ENCODE peak calls at places on chromosomes 5 and 9, in nine cellular contexts. T is neural progenitor cell, B is GM23338, J is body of pancreas, D is neural crest cell, W is astrocyte of the spinal cord, O is foreskin fibroblast, X is left ventricle myocardium inferior, K is astrocyte of the cerebellum. U is an unnamed sample.
A peak's percentile ranks its signal among the peaks of the same experiment; 100 is the strongest.

GRCh38 chr9:20623748-20624124 is 1.4 kb upstream of the MLLT3 start:
- DNase-seq in K (no peak), B (no peak), J (no peak), O (peak; percentile 14), X (no peak), W (no peak), D (no peak), T (peak; percentile 21), U (no peak)

GRCh38 chr5:64767959-64768357 is 533 bp downstream of the SREK1IP1 start:
- DNase-seq in B (peak; percentile 57), D (peak; percentile 16), W (peak; percentile 56), K (no peak), X (no peak), J (peak; percentile 17), O (no peak), T (peak; percentile 32), U (no peak)

GRCh38 chr5:131206772-131207171 is 36.0 kb downstream of the LYRM7 start:
- DNase-seq in X (no peak), O (no peak), K (no peak), T (no peak), W (no peak), J (no peak), B (no peak), D (no peak), U (no peak)

GRCh38 chr5:171355302-171355724 is 32.3 kb upstream of the NPM1 start:
- DNase-seq in W (no peak), D (no peak), T (no peak), X (no peak), K (no peak), J (no peak), O (no peak), B (no peak), U (no peak)

GRCh38 chr5:125478599-125478998 is 732.2 kb upstream of the ZNF608 start:
- DNase-seq in B (no peak), W (no peak), O (no peak), T (no peak), X (no peak), D (no peak), K (no peak), J (no peak), U (no peak)

GRCh38 chr9:113868501-113868900 is 7.6 kb upstream of the ZNF618 start:
- DNase-seq in T (no peak), O (no peak), J (no peak), W (no peak), B (no peak), X (no peak), D (no peak), K (peak; percentile 67), U (no peak)

GRCh38 chr9:27387722-27388121 is 90.8 kb upstream of the EQTN start:
- DNase-seq in K (no peak), B (peak; percentile 30), O (no peak), D (no peak), T (no peak), W (no peak), X (no peak), J (no peak), U (no peak)

GRCh38 chr9:121699271-121700164 is 48.1 kb downstream of the DAB2IP start:
- DNase-seq in T (peak; percentile 43), J (peak; percentile 59), K (peak; percentile 37), W (peak; percentile 52), X (peak; percentile 77), O (peak; percentile 77), B (peak; percentile 73), D (peak; percentile 40), U (no peak)

GRCh38 chr5:2207966-2208544 is 325.3 kb upstream of the IRX4 start:
- DNase-seq in T (peak; percentile 87), O (no peak), B (peak; percentile 74), W (no peak), D (peak; percentile 58), K (no peak), X (no peak), J (peak; percentile 45), U (no peak)

GRCh38 chr5:96433066-96433447 is at the start of gene PCSK1:
- DNase-seq in K (no peak), X (no peak), B (peak; percentile 64), T (peak; percentile 70), O (peak; percentile 18), D (peak; percentile 11), J (peak; percentile 20), W (no peak), U (no peak)

GRCh38 chr5:94645053-94645452 is 26.6 kb downstream of the SLF1 start:
- DNase-seq in K (no peak), J (no peak), W (no peak), T (no peak), X (no peak), O (no peak), D (no peak), B (no peak), U (no peak)

GRCh38 chr5:168165221-168165965 is 126.1 kb upstream of the WWC1 start:
- DNase-seq in B (peak; percentile 77), T (peak; percentile 69), X (no peak), W (peak; percentile 37), D (no peak), K (peak; percentile 84), J (peak; percentile 25), O (no peak), U (no peak)

GRCh38 chr9:83706703-83707517 is 848 bp downstream of the UBQLN1 start:
- DNase-seq in O (peak; percentile 30), X (peak; percentile 30), B (peak; percentile 84), J (peak; percentile 44), D (peak; percentile 59), W (peak; percentile 34), T (peak; percentile 90), K (no peak), U (no peak)

GRCh38 chr9:96382175-96382574 is 1.3 kb downstream of the SLC35D2 start:
- DNase-seq in T (no peak), B (no peak), O (peak; percentile 42), K (no peak), D (no peak), J (no peak), X (no peak), W (no peak), U (no peak)

DNA sequence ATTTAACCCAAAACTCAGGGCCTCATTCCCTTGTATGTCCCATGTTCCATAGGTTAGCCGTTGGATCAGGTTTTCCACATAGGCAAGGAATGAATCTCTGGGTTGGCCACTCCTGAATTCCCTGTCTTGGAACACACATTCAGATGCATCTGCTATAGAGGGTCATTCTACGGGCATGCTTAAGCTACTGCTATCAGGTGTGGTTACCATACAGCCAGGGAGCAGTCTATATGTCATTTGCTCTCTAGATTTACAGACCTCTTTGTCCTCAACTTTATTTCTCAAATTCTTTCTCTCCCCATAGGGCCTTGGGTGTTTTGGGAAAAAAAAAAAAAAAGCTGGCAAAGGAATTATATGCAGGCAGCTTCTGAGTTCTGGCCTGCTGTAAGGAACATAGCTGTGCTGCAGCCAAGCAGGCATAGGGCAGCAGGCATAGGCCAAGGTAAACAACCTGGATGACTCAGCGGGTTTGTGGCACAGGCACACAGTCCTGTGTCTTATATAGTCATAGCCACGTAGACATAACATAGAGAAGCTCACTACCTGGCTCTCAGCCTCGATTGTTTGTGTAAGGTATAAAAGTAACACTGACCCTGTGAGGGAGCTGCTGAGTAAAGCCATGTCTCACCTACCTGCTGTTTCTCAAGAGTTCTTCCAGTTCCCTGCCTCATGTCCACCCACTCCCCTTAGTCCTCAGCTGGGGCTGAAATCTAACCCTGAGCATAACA is 141.5 kb downstream of the OSTF1 start:
- DNase-seq in K (peak; percentile 47), B (peak; percentile 12), O (no peak), W (peak; percentile 58), D (no peak), X (no peak), T (no peak), J (peak; percentile 90), U (no peak)
- TF ChIP-seq CTCF in K (peak; percentile 8), B (no peak), O (no peak), W (no peak), D (no peak), X (no peak), T (no peak), J (no peak), U (no peak)

GRCh38 chr5:14281746-14282181 is 138.6 kb downstream of the TRIO start:
- DNase-seq in J (no peak), T (no peak), X (no peak), B (no peak), W (no peak), O (no peak), K (no peak), D (no peak), U (no peak)

GRCh38 chr5:14280294-14280854 is 137.2 kb downstream of the TRIO start:
- DNase-seq in D (no peak), W (no peak), B (no peak), T (no peak), X (no peak), O (no peak), J (no peak), K (no peak), U (no peak)

GRCh38 chr5:14286007-14286406 is 142.9 kb downstream of the TRIO start:
- DNase-seq in T (no peak), W (peak; percentile 59), X (no peak), K (no peak), B (no peak), J (no peak), D (no peak), O (no peak), U (no peak)

GRCh38 chr5:14286574-14287399 is 143.6 kb downstream of the TRIO start:
- DNase-seq in K (no peak), W (no peak), O (no peak), D (no peak), B (no peak), J (no peak), X (no peak), T (no peak), U (no peak)

GRCh38 chr5:14284366-14285148 is 141.4 kb downstream of the TRIO start:
- DNase-seq in X (no peak), K (no peak), T (peak; percentile 86), J (no peak), W (no peak), O (no peak), B (no peak), D (no peak), U (no peak)
- TF ChIP-seq CTCF in X (no peak), K (no peak), T (no peak), J (no peak), W (no peak), O (no peak), B (no peak), D (no peak), U (no peak)

GRCh38 chr9:133874061-133874638 is 118.0 kb downstream of the VAV2 start:
- DNase-seq in K (no peak), T (no peak), W (peak; percentile 77), X (no peak), O (peak; percentile 67), B (no peak), J (no peak), D (no peak), U (peak; percentile 49)
- TF ChIP-seq CTCF in K (no peak), T (no peak), W (no peak), X (no peak), O (no peak), B (no peak), J (no peak), D (no peak), U (no peak)

DNA sequence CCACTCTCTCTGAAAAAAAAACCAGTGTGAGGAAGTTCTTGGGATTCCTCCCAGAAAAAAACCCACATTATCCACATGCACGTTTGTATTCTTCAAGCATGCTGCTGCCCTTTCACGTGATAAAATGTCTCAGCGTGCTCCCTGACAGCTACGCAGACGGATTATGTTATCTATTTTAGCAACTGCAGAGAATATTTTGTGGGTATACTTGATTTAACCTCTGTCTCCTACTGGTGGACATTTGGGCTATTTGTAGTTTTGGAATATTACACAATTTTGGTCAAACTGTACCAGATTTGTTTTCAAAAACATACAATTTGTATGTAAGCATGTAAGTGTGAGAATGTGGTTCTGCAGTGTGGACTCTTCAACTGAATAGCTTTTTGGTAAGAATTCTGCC is 10.7 kb downstream of the PRRC2B start:
- DNase-seq in B (no peak), J (no peak), W (peak; percentile 53), O (no peak), D (no peak), T (no peak), X (no peak), K (peak; percentile 81), U (no peak)
- TF ChIP-seq CTCF in B (no peak), J (no peak), W (no peak), O (no peak), D (no peak), T (no peak), X (no peak), K (no peak), U (no peak)